ENCODE peak calls at places on chromosomes 2 and 18, in nine cellular contexts. U is activated effector memory CD4-positive, alpha-beta T cell treated with Interleukin-2 at 50 U/mL for 16 hours; I is DMS153; K is CD8-positive, alpha-beta memory T cell; E is endodermal cell; V is stimulated activated naive CD8-positive, alpha-beta T cell treated with anti-CD3 and anti-CD28 coated beads, Interleukin-15, amount 100 ng/mL, for 72 hours; X is Ammon's horn; L is NCI-H1436; P is T-cell. G is an unnamed sample.

GRCh38 chr2:217090024-217090473 is 230.2 kb upstream of the TNP1 start:
- DNase-seq in U (no peak), I (no peak), L (no peak), X (no peak), V (peak), P (no peak), K (no peak), E (no peak), G (no peak)

GRCh38 chr2:27627963-27628766 is 647 bp downstream of the CCDC121 start:
- DNase-seq in P (no peak), E (peak), U (no peak), X (peak), K (no peak), V (no peak), L (no peak), I (no peak), G (no peak)

GRCh38 chr2:219565130-219566080 is 5.9 kb downstream of the OBSL1 start:
- DNase-seq in L (no peak), U (no peak), K (no peak), E (peak), I (no peak), V (no peak), X (no peak), P (no peak), G (no peak)

GRCh38 chr2:28976584-28976983 is 4.5 kb upstream of the TOGARAM2 start:
- DNase-seq in E (peak), P (no peak), L (no peak), V (no peak), K (no peak), U (no peak), X (no peak), I (no peak), G (no peak)

GRCh38 chr2:25698752-25699151 is 25.4 kb upstream of the DTNB start:
- DNase-seq in K (no peak), P (no peak), L (no peak), I (no peak), X (no peak), E (no peak), V (no peak), U (no peak), G (no peak)

GRCh38 chr2:121530210-121530562 is 494 bp upstream of the RNU4ATAC start:
- DNase-seq in K (no peak), U (no peak), E (peak), L (peak), V (no peak), P (no peak), I (peak), X (peak), G (no peak)

GRCh38 chr2:138369856-138370255 is 131.7 kb upstream of the SPOPL start:
- DNase-seq in V (no peak), X (no peak), U (no peak), K (no peak), I (no peak), P (no peak), E (no peak), L (no peak), G (no peak)

GRCh38 chr2:176139170-176139611 is 9.7 kb downstream of the HOXD8 start:
- DNase-seq in L (no peak), U (no peak), P (no peak), X (no peak), V (no peak), E (peak), K (no peak), I (no peak), G (no peak)

GRCh38 chr2:14944562-14945346 is 312.2 kb downstream of the LRATD1 start:
- DNase-seq in I (no peak), U (no peak), P (no peak), V (no peak), L (peak), K (no peak), E (peak), X (no peak), G (no peak)

GRCh38 chr2:208619993-208620392 is 213.4 kb downstream of the PTH2R start:
- DNase-seq in U (no peak), V (no peak), K (no peak), X (no peak), I (no peak), P (no peak), L (no peak), E (no peak), G (no peak)

GRCh38 chr2:636649-637405 is 40.4 kb downstream of the TMEM18 start:
- DNase-seq in E (peak), L (peak), K (peak), I (no peak), X (peak), V (peak), P (no peak), U (peak), G (peak)

GRCh38 chr2:24200799-24201198 is 25.9 kb downstream of the FAM228A start:
- DNase-seq in L (no peak), K (no peak), I (no peak), P (no peak), V (no peak), X (no peak), E (no peak), U (no peak), G (no peak)

GRCh38 chr2:240358821-240359342 is 76.6 kb upstream of the GPC1 start:
- DNase-seq in X (no peak), L (no peak), I (no peak), U (no peak), V (no peak), P (no peak), E (no peak), K (no peak), G (no peak)

GRCh38 chr2:96847586-96847985 is 3.8 kb upstream of the ANKRD23 start:
- DNase-seq in K (no peak), E (no peak), I (no peak), U (no peak), L (no peak), X (no peak), V (no peak), P (no peak), G (no peak)

GRCh38 chr2:2769481-2770431 is 438.7 kb upstream of the MYT1L start:
- DNase-seq in U (no peak), K (no peak), I (peak), P (no peak), E (no peak), L (no peak), V (no peak), X (peak), G (peak)

GRCh38 chr18:25228410-25228809 is 123.6 kb downstream of the ZNF521 start:
- DNase-seq in E (no peak), X (no peak), V (no peak), I (no peak), L (no peak), U (no peak), P (no peak), K (no peak), G (no peak)

GRCh38 chr2:132416996-132417395 is 391 bp downstream of the GPR39 start:
- DNase-seq in L (no peak), E (no peak), P (no peak), X (no peak), U (no peak), V (no peak), I (no peak), K (no peak), G (no peak)

GRCh38 chr2:236166781-236167296 is 1.3 kb downstream of the GBX2 start:
- DNase-seq in V (no peak), E (peak), P (no peak), X (no peak), K (no peak), L (no peak), I (no peak), U (no peak), G (no peak)

GRCh38 chr18:66640431-66640830 is 36.5 kb upstream of the CDH19 start:
- DNase-seq in V (no peak), K (no peak), I (no peak), P (no peak), U (no peak), L (no peak), X (no peak), E (no peak), G (no peak)

GRCh38 chr2:70607121-70607551 is 53.5 kb upstream of the TGFA start:
- DNase-seq in L (no peak), U (no peak), X (peak), V (no peak), K (no peak), P (no peak), E (no peak), I (no peak), G (peak)

GRCh38 chr2:214808481-214808931 is 977 bp downstream of the BARD1 start:
- DNase-seq in U (no peak), L (no peak), P (no peak), I (no peak), X (no peak), K (no peak), E (no peak), V (no peak), G (no peak)

GRCh38 chr2:191061381-191061982 is 47.5 kb upstream of the STAT1 start:
- DNase-seq in I (no peak), L (no peak), X (no peak), K (peak), U (no peak), E (no peak), V (peak), P (peak), G (no peak)

GRCh38 chr18:54829856-54830255 is 1.6 kb downstream of the RAB27B start:
- DNase-seq in I (no peak), K (no peak), U (no peak), X (no peak), V (no peak), L (no peak), E (no peak), P (no peak), G (no peak)

GRCh38 chr18:61957801-61958516 is 65.2 kb upstream of the RNF152 start:
- DNase-seq in K (no peak), V (no peak), U (no peak), L (no peak), E (peak), I (no peak), X (no peak), P (no peak), G (no peak)

GRCh38 chr2:39484206-39484605 is 47.1 kb upstream of the MAP4K3 start:
- DNase-seq in V (no peak), U (no peak), X (no peak), K (no peak), E (peak), I (no peak), P (no peak), L (no peak), G (peak)

GRCh38 chr2:222722327-222722946 is 51.0 kb downstream of the MOGAT1 start:
- DNase-seq in K (no peak), V (no peak), L (no peak), E (no peak), X (no peak), I (no peak), P (no peak), U (no peak), G (no peak)

GRCh38 chr2:191304939-191305875 is 60.0 kb downstream of the MYO1B start:
- DNase-seq in L (no peak), I (no peak), U (no peak), E (no peak), P (no peak), V (no peak), K (no peak), X (no peak), G (no peak)

GRCh38 chr2:226087505-226088365 is 688.2 kb downstream of the NYAP2 start:
- DNase-seq in V (no peak), I (no peak), P (no peak), L (no peak), X (no peak), U (no peak), E (no peak), K (no peak), G (no peak)

GRCh38 chr2:185695711-185696110 is 42.9 kb upstream of the FSIP2 start:
- DNase-seq in E (no peak), U (no peak), P (no peak), X (no peak), K (no peak), L (no peak), I (no peak), V (no peak), G (no peak)

GRCh38 chr18:47054369-47054768 is 18.9 kb upstream of the ELOA2 start:
- DNase-seq in V (no peak), P (no peak), U (no peak), X (no peak), K (no peak), I (no peak), E (no peak), L (no peak), G (no peak)

GRCh38 chr2:119481501-119482455 is 42.5 kb downstream of the SCTR start:
- DNase-seq in U (no peak), V (no peak), X (no peak), E (peak), L (no peak), K (no peak), P (no peak), I (no peak), G (no peak)

GRCh38 chr18:9741821-9742541 is 33.9 kb downstream of the RAB31 start:
- DNase-seq in I (no peak), X (peak), E (peak), L (no peak), V (no peak), P (no peak), K (no peak), U (no peak), G (no peak)

GRCh38 chr18:63264871-63265270 is 54.7 kb downstream of the BCL2 start:
- DNase-seq in K (no peak), U (no peak), I (peak), P (no peak), X (no peak), E (no peak), V (no peak), L (peak), G (no peak)

GRCh38 chr2:85802337-85803103 is 48.7 kb downstream of the ATOH8 start:
- DNase-seq in P (no peak), V (no peak), X (no peak), E (no peak), L (no peak), I (peak), K (no peak), U (no peak), G (no peak)

GRCh38 chr2:126894585-126895182 is 4.0 kb upstream of the TEX51 start:
- DNase-seq in X (no peak), K (no peak), L (no peak), V (peak), I (no peak), P (no peak), U (no peak), E (peak), G (no peak)

GRCh38 chr2:53058526-53058925 is 709.1 kb upstream of the CHAC2 start:
- DNase-seq in I (no peak), L (no peak), K (no peak), U (no peak), E (peak), V (no peak), P (no peak), X (no peak), G (no peak)

GRCh38 chr2:225471492-225471891 is 72.0 kb downstream of the NYAP2 start:
- DNase-seq in E (no peak), I (no peak), K (no peak), P (no peak), V (no peak), U (no peak), X (no peak), L (no peak), G (no peak)